ENCODE peak calls at places on chromosomes 11 and 22, in four cellular contexts. R, V, T and X are unnamed samples.

GRCh38 chr22:25875461-25875860 is 133.5 kb downstream of the MYO18B start:
- DNase-seq in V (no peak), R (no peak), T (no peak), X (no peak)

GRCh38 chr11:79232346-79232745 is 208.5 kb downstream of the TENM4 start:
- DNase-seq in T (no peak), V (no peak), R (no peak), X (no peak)

GRCh38 chr22:50544746-50545253 is 899 bp upstream of the KLHDC7B start:
- DNase-seq in V (no peak), T (no peak), R (no peak), X (no peak)

GRCh38 chr22:39135092-39135896 is 17.2 kb downstream of the CBX7 start:
- DNase-seq in V (peak; percentile 90), R (peak; percentile 56), T (no peak), X (peak; percentile 82)

GRCh38 chr11:45045692-45046471 is 95.2 kb upstream of the TP53I11 start:
- DNase-seq in V (no peak), T (no peak), R (peak; percentile 45), X (no peak)

GRCh38 chr22:48676266-48677167 is 1151.2 kb downstream of the BRD1 start:
- DNase-seq in T (no peak), R (no peak), V (no peak), X (no peak)

GRCh38 chr11:62146476-62147200 is 22.8 kb downstream of the INCENP start:
- DNase-seq in R (no peak), T (no peak), V (no peak), X (no peak)

GRCh38 chr11:82539669-82540068 is 194.0 kb downstream of the FAM181B start:
- DNase-seq in V (no peak), T (peak; percentile 13), R (no peak), X (no peak)

GRCh38 chr11:102869354-102869753 is 5.4 kb downstream of the MMP12 start:
- DNase-seq in T (no peak), V (no peak), R (no peak), X (no peak)

GRCh38 chr11:89625171-89625570 is 84.9 kb upstream of the TRIM77 start:
- DNase-seq in T (no peak), V (no peak), R (no peak), X (no peak)

GRCh38 chr11:134038897-134039470 is 29.9 kb upstream of the JAM3 start:
- DNase-seq in R (no peak), T (no peak), V (no peak), X (no peak)

GRCh38 chr11:20355221-20356219 is 8.0 kb upstream of the HTATIP2 start:
- DNase-seq in R (no peak), T (peak; percentile 55), V (no peak), X (peak; percentile 35)

GRCh38 chr11:130464289-130464812 is 15.9 kb downstream of the ADAMTS15 start:
- DNase-seq in V (no peak), R (no peak), T (no peak), X (no peak)

GRCh38 chr11:23206736-23207336 is 346.6 kb upstream of the CCDC179 start:
- DNase-seq in T (no peak), V (no peak), R (no peak), X (no peak)

GRCh38 chr11:62575156-62575555 is 1.5 kb upstream of the EEF1G start:
- DNase-seq in R (peak; percentile 39), T (no peak), V (no peak), X (no peak)

GRCh38 chr11:134392953-134393615 is 19.0 kb downstream of the B3GAT1 start:
- DNase-seq in V (no peak), T (no peak), R (no peak), X (no peak)

GRCh38 chr11:123838659-123839058 is 32.5 kb upstream of the OR6M1 start:
- DNase-seq in R (no peak), V (no peak), T (no peak), X (no peak)

GRCh38 chr11:9577551-9577950 is 4.1 kb downstream of the WEE1 start:
- DNase-seq in T (peak; percentile 52), R (no peak), V (peak; percentile 20), X (no peak)

GRCh38 chr11:110317516-110317932 is 21.1 kb upstream of the RDX start:
- DNase-seq in R (no peak), T (no peak), V (no peak), X (no peak)

GRCh38 chr11:47980907-47981621 is 705 bp downstream of the PTPRJ start:
- DNase-seq in R (peak; percentile 54), T (peak; percentile 21), V (peak; percentile 80), X (peak; percentile 74)
- TF ChIP-seq CTCF in R (no peak), T (no peak), V (peak; percentile 21), X (no peak)

GRCh38 chr11:126355926-126356897 is 726 bp downstream of the ST3GAL4 start:
- DNase-seq in R (peak; percentile 60), T (no peak), V (peak; percentile 71), X (no peak)
- TF ChIP-seq CTCF in R (no peak), T (no peak), V (no peak), X (no peak)

DNA sequence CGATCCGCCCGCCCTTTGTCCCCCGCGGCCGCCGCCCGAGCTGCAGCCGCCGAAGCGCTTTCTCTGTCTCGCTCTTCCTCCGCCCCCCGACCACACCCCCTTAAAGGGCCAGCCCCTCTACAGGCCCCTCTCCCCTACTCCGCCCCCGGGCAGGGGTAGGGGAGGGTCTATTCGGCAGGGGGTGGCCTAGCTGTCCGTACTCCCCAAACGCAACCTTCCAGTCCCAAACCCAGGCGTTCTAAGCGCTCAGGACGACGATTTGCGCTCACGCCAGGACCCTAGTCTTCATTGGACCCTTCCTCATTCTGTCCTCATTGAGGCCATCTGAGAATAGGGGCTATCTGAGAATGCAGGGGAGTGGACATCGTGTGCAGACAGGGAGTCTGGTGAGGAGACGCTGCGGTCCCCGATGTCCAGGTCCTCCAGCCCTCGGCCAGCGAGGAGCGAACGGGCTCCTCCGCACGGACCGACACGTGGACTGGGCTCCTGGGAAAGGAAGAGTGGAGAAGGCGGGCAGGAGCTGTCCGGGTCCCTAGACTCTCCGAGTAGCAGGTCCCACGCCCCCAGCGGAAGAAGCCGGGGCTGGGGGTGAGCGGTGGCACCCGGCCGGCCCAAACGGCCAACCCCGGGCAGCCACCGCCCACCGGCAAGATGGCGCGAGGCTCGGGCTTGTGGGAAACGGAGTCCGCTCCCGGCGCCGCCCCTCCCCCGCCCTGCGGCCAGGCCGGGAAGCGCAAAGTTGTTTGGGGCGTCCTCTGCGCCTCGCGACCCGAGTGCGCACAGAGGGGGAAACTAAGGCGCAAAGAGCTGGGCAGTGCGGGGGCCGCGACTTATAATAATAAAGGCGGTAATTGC is at the start of gene PPP1R14B:
- DNase-seq in T (peak; percentile 83), V (peak; percentile 94), R (peak; percentile 92), X (peak; percentile 91)
- TF ChIP-seq CTCF in T (no peak), V (peak; percentile 12), R (peak; percentile 8), X (no peak)

DNA sequence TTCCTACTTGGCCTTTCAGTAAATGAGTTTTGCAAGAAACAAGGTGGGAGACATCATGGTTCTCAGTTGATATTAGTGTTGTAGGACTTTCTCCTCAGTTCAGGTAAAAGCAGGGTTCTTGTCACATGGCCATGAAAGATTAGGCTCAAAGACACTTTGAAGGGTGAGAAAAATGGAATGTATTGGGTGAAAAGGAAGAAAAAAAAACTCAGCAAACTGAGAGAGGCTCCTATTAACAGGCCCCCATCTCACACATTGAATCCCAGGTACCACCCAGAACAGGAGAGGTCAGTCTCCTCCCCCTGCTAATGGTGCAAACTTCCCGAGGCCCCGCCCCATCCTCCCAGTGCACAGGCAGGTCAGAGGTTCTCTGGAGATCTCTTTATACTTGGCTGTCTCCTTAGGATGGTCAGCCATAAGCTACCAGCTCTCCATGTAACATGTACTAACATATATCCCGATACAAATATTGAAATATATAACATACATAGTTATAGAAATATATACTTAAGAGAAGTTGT is 62.2 kb downstream of the MICAL2 start:
- DNase-seq in R (no peak), V (no peak), T (no peak), X (no peak)
- TF ChIP-seq CTCF in R (no peak), V (no peak), T (no peak), X (no peak)

GRCh38 chr11:68950268-68950667 is 30.5 kb downstream of the MRGPRD start:
- DNase-seq in V (no peak), T (no peak), R (no peak), X (no peak)
- TF ChIP-seq CTCF in V (peak; percentile 64), T (peak; percentile 27), R (no peak), X (peak; percentile 14)

DNA sequence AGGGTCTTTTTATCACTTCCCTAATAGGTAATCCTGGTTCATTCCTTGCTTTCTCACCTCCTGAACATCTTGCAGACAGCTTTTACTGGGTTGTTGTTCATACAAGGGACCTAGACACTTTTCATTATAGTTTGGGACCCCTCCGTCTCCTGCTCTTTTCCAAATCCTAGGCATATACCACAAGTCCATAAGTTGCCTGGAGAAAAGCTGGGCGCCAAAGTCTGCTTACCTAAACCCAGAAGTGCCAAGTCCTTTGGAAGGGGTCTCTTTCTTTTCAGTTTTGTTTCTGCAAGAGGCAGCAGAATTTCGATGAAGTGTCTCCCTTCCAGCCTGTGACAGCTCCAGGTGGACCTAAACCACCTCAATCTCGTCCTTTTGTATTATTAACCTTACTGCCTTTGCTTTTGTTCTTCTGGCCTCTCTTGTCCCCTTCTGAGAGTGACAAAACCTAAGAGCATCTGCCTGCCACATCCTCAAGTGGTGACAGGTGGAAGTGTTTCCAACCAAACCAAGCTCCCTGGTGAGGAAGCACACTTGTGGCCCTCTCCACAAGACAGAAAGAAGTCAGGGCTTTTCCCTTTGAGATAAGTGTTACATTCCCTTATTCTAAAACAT is 19.5 kb upstream of the P2RY6 start:
- DNase-seq in T (peak; percentile 66), V (no peak), R (no peak), X (peak; percentile 1)
- TF ChIP-seq CTCF in T (peak; percentile 51), V (no peak), R (no peak), X (no peak)

DNA sequence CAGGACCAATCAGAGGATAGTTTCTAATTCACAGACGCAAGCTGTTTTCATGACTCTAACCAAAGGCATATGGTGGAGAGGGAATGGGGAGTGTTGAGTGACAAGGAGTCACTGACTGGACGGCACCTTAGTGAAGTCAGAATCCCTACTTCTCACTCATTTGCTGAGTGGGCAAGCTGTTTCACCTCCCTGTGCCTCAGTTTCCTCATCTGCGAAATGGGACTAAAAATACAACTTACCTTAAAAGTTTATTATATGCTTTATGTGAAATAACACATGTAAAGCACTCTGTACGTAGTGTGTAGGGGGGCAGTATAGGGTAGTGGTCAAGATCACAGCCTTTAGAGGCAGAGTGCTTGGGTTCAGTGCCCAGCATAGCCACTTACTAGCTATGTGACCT is 90.0 kb downstream of the TRAF6 start:
- DNase-seq in R (no peak), V (no peak), T (no peak), X (no peak)
- TF ChIP-seq CTCF in R (no peak), V (no peak), T (no peak), X (no peak)